ENCODE peak calls at places on chromosomes 3 and 15, in seven cellular contexts. U is cardiac muscle cell; F is tibial nerve; A is CD8-positive, alpha-beta memory T cell; T is IMR-90; D is CD8-positive, alpha-beta T cell; Z is uterus. E is an unnamed sample.
A peak's percentile ranks its signal among the peaks of the same experiment; 100 is the strongest.

GRCh38 chr3:134463676-134464611 is 21.8 kb downstream of the ANAPC13 start:
- DNase-seq in U (no peak), F (peak; percentile 78), A (no peak), T (peak; percentile 99), D (no peak), Z (peak; percentile 92), E (peak; percentile 56)

GRCh38 chr3:45417949-45418847 is 29.8 kb downstream of the LARS2 start:
- DNase-seq in U (no peak), F (no peak), A (no peak), T (no peak), D (no peak), Z (no peak), E (no peak)

GRCh38 chr15:31328999-31329639 is 2.5 kb downstream of the KLF13 start:
- DNase-seq in U (no peak), F (no peak), A (peak; percentile 49), T (no peak), D (no peak), Z (no peak), E (no peak)

GRCh38 chr3:194536883-194537637 is 50.3 kb upstream of the ATP13A3 start:
- DNase-seq in U (no peak), F (peak; percentile 17), A (no peak), T (peak; percentile 28), D (no peak), Z (peak; percentile 25), E (no peak)

GRCh38 chr3:177833392-177833791 is 636.1 kb upstream of the TBL1XR1 start:
- DNase-seq in U (no peak), F (no peak), A (no peak), T (no peak), D (no peak), Z (no peak), E (no peak)

GRCh38 chr3:4581040-4581439 is 87.9 kb downstream of the ITPR1 start:
- DNase-seq in U (no peak), F (no peak), A (no peak), T (no peak), D (no peak), Z (peak; percentile 70), E (no peak)

GRCh38 chr3:143627336-143627735 is 220.9 kb downstream of the SLC9A9 start:
- DNase-seq in U (no peak), F (no peak), A (no peak), T (peak; percentile 3), D (no peak), Z (no peak), E (no peak)

GRCh38 chr15:59691194-59691805 is 2.2 kb upstream of the BNIP2 start:
- DNase-seq in U (peak; percentile 35), F (peak; percentile 81), A (no peak), T (peak; percentile 58), D (peak; percentile 8), Z (peak; percentile 45), E (peak; percentile 32)

GRCh38 chr3:160163259-160163878 is 61.9 kb upstream of the C3orf80 start:
- DNase-seq in U (peak; percentile 34), F (no peak), A (no peak), T (peak; percentile 47), D (no peak), Z (no peak), E (no peak)

GRCh38 chr3:172709776-172710708 is 825 bp downstream of the NCEH1 start:
- DNase-seq in U (peak; percentile 60), F (peak; percentile 17), A (no peak), T (peak; percentile 41), D (no peak), Z (peak; percentile 48), E (peak; percentile 47)

DNA sequence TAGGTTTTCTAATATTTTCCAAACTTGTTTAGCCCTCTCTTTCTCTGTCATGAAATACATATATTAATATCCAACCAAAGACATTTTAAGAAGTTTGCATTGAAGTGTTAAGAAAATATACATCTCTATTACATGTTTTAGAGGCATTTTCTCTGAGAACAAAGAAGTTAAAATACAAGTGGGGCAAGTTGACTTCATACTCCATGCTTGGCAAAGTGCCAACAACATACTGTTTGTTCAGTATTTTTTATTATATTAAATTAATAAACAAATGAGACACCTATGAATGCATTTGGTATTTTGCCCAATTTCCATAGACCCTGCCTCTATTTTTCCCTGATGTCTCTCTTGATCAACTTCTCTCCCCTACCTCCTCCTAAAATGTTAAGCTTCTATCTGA is 232.8 kb upstream of the MRPL3 start:
- DNase-seq in U (no peak), F (no peak), A (no peak), T (no peak), D (no peak), Z (no peak), E (no peak)
- H3K27me3 ChIP-seq in U (no peaks in the 10 kb centered on the region), F (no peaks in the 10 kb centered on the region), A (no peaks in the 10 kb centered on the region), T (no peaks in the 10 kb centered on the region), D (no peaks in the 10 kb centered on the region), Z (no peaks in the 10 kb centered on the region), E (no peaks in the 10 kb centered on the region)

GRCh38 chr3:10560060-10560861 is 54.9 kb upstream of the ATP2B2 start:
- DNase-seq in U (no peak), F (no peak), A (no peak), T (no peak), D (no peak), Z (no peak), E (no peak)
- H3K4me1 ChIP-seq in U (peaks cover 3% of the 10 kb centered on the region), F (no peaks in the 10 kb centered on the region), A (no peaks in the 10 kb centered on the region), T (no peaks in the 10 kb centered on the region), D (no peaks in the 10 kb centered on the region), Z (no peaks in the 10 kb centered on the region), E (no peaks in the 10 kb centered on the region)

GRCh38 chr3:9380014-9380413 is 17.2 kb downstream of the THUMPD3 start:
- DNase-seq in U (no peak), F (no peak), A (no peak), T (no peak), D (no peak), Z (no peak), E (no peak)
- H3K36me3 ChIP-seq in U (peaks cover 59% of the 10 kb centered on the region), F (peaks cover 18% of the 10 kb centered on the region), A (peaks cover 65% of the 10 kb centered on the region), T (peaks cover 37% of the 10 kb centered on the region), D (peaks cover 47% of the 10 kb centered on the region), Z (no peaks in the 10 kb centered on the region), E (peaks cover 76% of the 10 kb centered on the region)

GRCh38 chr3:126391631-126392030 is 3.1 kb upstream of the CFAP100 start:
- DNase-seq in U (no peak), F (no peak), A (no peak), T (no peak), D (no peak), Z (no peak), E (no peak)
- H3K27me3 ChIP-seq in U (peaks cover 39% of the 10 kb centered on the region), F (peaks cover 3% of the 10 kb centered on the region), A (peaks cover 4% of the 10 kb centered on the region), T (peaks cover 45% of the 10 kb centered on the region), D (no peaks in the 10 kb centered on the region), Z (no peaks in the 10 kb centered on the region), E (no peaks in the 10 kb centered on the region)

GRCh38 chr15:90040618-90041017 is 39.5 kb downstream of the ZNF710 start:
- DNase-seq in U (no peak), F (no peak), A (no peak), T (no peak), D (no peak), Z (no peak), E (no peak)

GRCh38 chr15:90044191-90044590 is 43.1 kb downstream of the ZNF710 start:
- DNase-seq in U (no peak), F (no peak), A (no peak), T (no peak), D (no peak), Z (no peak), E (no peak)

GRCh38 chr15:90043611-90044010 is 42.5 kb downstream of the ZNF710 start:
- DNase-seq in U (no peak), F (no peak), A (no peak), T (no peak), D (no peak), Z (no peak), E (no peak)

GRCh38 chr15:90044916-90045371 is 43.8 kb downstream of the ZNF710 start:
- DNase-seq in U (no peak), F (no peak), A (no peak), T (no peak), D (no peak), Z (no peak), E (no peak)

DNA sequence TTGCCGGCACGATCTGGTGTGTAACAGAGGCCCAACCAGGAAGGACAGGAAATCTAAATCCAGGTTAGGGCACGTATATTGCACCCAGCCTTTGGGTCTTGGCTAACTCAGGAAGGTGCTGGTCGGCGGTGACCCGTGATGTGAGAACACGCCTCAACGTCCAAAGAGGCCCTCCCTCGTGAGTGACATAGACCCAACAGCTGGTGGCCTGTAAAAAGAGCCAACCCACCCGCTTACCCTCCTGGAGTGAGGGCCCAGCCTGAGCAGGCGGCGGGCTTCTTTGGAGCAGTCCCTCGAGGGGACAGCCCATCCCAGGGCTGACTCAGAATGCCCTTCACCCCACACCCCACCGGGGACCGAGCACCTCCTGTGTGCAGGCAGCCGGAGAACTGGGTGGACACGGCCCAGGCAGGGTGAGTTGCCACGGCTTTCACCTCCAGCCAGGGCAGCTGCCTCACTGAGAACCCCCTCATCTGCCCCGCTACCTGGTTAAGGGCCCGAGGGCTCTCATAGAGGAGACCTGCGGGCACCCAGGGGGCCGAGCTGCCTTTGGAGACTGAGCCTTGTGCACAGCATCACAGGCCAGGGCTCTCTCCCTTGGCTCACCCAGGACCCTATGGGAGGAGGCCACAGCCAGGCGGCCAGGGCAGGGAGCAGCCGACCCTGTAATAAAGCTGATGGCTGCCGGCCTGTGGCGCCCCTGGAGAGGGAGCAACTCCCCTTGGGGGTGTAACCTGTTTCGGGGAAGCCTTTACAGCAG is 41.8 kb downstream of the ZNF710 start:
- DNase-seq in U (no peak), F (no peak), A (no peak), T (no peak), D (no peak), Z (no peak), E (no peak)
- H3K4me1 ChIP-seq in U (peaks cover 22% of the 10 kb centered on the region), F (peaks cover 16% of the 10 kb centered on the region), A (peaks cover 4% of the 10 kb centered on the region), T (peaks cover 4% of the 10 kb centered on the region), D (peaks cover 6% of the 10 kb centered on the region), Z (no peaks in the 10 kb centered on the region), E (no peaks in the 10 kb centered on the region)

GRCh38 chr15:92886229-92886628 is 13.9 kb upstream of the CHD2 start:
- DNase-seq in U (no peak), F (no peak), A (no peak), T (no peak), D (no peak), Z (no peak), E (no peak)
- H3K36me3 ChIP-seq in U (peaks cover 42% of the 10 kb centered on the region), F (no peaks in the 10 kb centered on the region), A (peaks cover 28% of the 10 kb centered on the region), T (peaks cover 27% of the 10 kb centered on the region), D (peaks cover 25% of the 10 kb centered on the region), Z (no peaks in the 10 kb centered on the region), E (peaks cover 69% of the 10 kb centered on the region)

E was measured in HAP-1.